ENCODE peak calls at places on chromosomes 12 and 14, in five cellular contexts. E is fibroblast of mammary gland, K is AG04450, S is fibroblast of the aortic adventitia, C is Caco-2. A is an unnamed sample.

GRCh38 chr12:25386823-25387134 is 136.1 kb upstream of the KRAS start:
- DNase-seq in S (no peak), K (no peak), C (no peak), E (no peak), A (no peak)

GRCh38 chr14:74476607-74477006 is 16.5 kb downstream of the NPC2 start:
- DNase-seq in S (no peak), C (no peak), E (no peak), K (no peak), A (no peak)

GRCh38 chr12:6069452-6070093 is 54.9 kb downstream of the VWF start:
- DNase-seq in K (peak), C (no peak), S (peak), E (peak), A (peak)

GRCh38 chr14:30143617-30144016 is 216.0 kb upstream of the PRKD1 start:
- DNase-seq in C (no peak), E (peak), K (peak), S (peak), A (peak)

GRCh38 chr12:120798696-120799095 is 73.1 kb downstream of the ACADS start:
- DNase-seq in C (no peak), S (no peak), K (no peak), E (no peak), A (no peak)

GRCh38 chr12:49803693-49804450 is 24.3 kb downstream of the NCKAP5L start:
- DNase-seq in E (no peak), C (no peak), K (no peak), S (no peak), A (no peak)

GRCh38 chr12:2998789-2999264 is 39.6 kb downstream of the TEAD4 start:
- DNase-seq in E (peak), S (peak), C (no peak), K (peak), A (peak)

GRCh38 chr12:180445-180844 is 33.5 kb downstream of the SLC6A12 start:
- DNase-seq in K (no peak), S (no peak), E (no peak), C (no peak), A (peak)

GRCh38 chr12:20097561-20097960 is 270.8 kb upstream of the PDE3A start:
- DNase-seq in E (peak), S (peak), K (peak), C (no peak), A (peak)

GRCh38 chr12:62446741-62447452 is 19.7 kb upstream of the MON2 start:
- DNase-seq in S (no peak), K (no peak), E (no peak), C (no peak), A (no peak)

GRCh38 chr14:73427516-73428264 is 30.7 kb downstream of the NUMB start:
- DNase-seq in C (no peak), E (no peak), K (no peak), S (no peak), A (peak)

GRCh38 chr12:24226745-24227350 is 277.4 kb upstream of the SOX5 start:
- DNase-seq in C (peak), E (peak), S (peak), K (peak), A (peak)

GRCh38 chr12:79691299-79692248 is 810 bp upstream of the PAWR start:
- DNase-seq in E (peak), K (peak), C (peak), S (peak), A (peak)

GRCh38 chr12:47889040-47889439 is 15.8 kb downstream of the VDR start:
- DNase-seq in C (no peak), S (no peak), K (no peak), E (no peak), A (no peak)

GRCh38 chr14:65462411-65462810 is 49.9 kb downstream of the FUT8 start:
- DNase-seq in K (peak), S (peak), E (peak), C (no peak), A (peak)

GRCh38 chr14:54483073-54483745 is 5.6 kb downstream of the GMFB start:
- DNase-seq in E (no peak), C (no peak), K (no peak), S (no peak), A (no peak)

GRCh38 chr14:47658041-47658440 is 17.4 kb downstream of the MDGA2 start:
- DNase-seq in E (no peak), C (no peak), S (no peak), K (no peak), A (no peak)

GRCh38 chr14:106846218-106846617 is 1319.8 kb downstream of the TMEM121 start:
- DNase-seq in S (no peak), E (no peak), C (no peak), K (no peak), A (no peak)

GRCh38 chr14:106845286-106846087 is 1319.1 kb downstream of the TMEM121 start:
- DNase-seq in S (no peak), C (peak), K (no peak), E (no peak), A (no peak)

GRCh38 chr14:106843951-106844483 is 1317.6 kb downstream of the TMEM121 start:
- DNase-seq in C (peak), K (no peak), S (no peak), E (peak), A (no peak)

GRCh38 chr14:106843376-106843775 is 1317.0 kb downstream of the TMEM121 start:
- DNase-seq in E (no peak), S (no peak), C (no peak), K (no peak), A (no peak)

GRCh38 chr14:106844608-106845285 is 1318.4 kb downstream of the TMEM121 start:
- DNase-seq in K (no peak), S (no peak), C (peak), E (peak), A (no peak)
- H3K4me3 ChIP-seq in K (no peak), S (no peak), C (peak), E (peak), A (no peak)

DNA sequence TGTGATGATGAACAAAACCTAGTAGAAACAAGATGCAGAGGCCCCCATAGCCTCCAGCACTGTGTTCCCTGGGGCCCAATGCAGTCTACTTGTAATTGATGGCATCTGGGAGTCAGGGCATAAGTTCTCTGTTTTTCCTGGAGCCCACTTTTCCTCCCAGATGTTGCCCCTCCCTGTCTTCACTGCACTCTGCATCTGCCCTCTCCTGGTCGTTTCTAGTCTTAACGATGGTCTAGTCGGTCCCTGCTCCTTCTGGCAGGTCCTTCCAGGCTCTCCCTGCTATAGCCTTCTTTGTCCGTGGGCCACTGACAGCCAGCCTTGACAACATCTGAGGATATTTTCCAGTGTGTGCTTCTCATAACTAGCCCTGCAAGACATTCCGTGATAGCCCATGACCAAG is 208.3 kb downstream of the GXYLT1 start:
- DNase-seq in S (no peak), K (no peak), E (no peak), C (no peak), A (no peak)
- TF ChIP-seq CTCF in S (no peak), K (no peak), E (no peak), C (no peak), A (no peak)

GRCh38 chr12:117881517-117881916 is 87.3 kb downstream of the KSR2 start:
- DNase-seq in C (no peak), E (peak), K (no peak), S (no peak), A (no peak)

GRCh38 chr12:117882181-117882580 is 86.6 kb downstream of the KSR2 start:
- DNase-seq in K (no peak), C (no peak), S (no peak), E (no peak), A (no peak)

GRCh38 chr12:117885211-117885610 is 83.6 kb downstream of the KSR2 start:
- DNase-seq in S (no peak), C (no peak), E (no peak), K (no peak), A (no peak)

GRCh38 chr12:117884161-117884560 is 84.6 kb downstream of the KSR2 start:
- DNase-seq in S (no peak), K (no peak), E (no peak), C (no peak), A (no peak)

DNA sequence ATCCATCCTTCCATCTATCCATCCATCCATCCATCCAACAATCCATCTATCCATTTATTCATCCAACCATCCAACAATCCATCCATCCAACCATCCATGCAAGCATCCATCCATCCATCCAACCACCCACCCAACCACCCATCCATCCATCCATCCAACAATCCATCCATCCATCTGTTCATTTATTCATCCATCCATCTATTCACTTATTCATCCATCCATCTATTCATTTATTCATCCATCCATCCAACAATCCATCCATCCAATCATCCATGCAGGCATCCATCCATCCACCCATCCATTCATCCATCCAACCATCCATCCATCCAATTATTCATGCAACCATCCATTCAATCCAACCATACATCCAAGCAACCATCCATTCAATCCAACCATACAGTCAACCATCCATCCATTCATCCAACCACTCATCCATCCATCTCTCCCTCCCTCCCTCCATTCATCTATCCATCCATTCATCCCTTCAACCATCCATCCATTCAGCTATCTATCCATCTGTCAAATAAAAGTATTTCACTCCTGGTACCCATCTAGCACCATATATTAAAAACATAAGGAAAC is 86.1 kb downstream of the KSR2 start:
- DNase-seq in E (no peak), K (no peak), C (no peak), S (no peak), A (no peak)
- H3K4me3 ChIP-seq in E (no peak), K (no peak), C (no peak), S (no peak), A (no peak)

GRCh38 chr14:88359500-88359899 is 26.0 kb upstream of the SPATA7 start:
- DNase-seq in K (no peak), S (no peak), E (no peak), C (no peak), A (no peak)
- TF ChIP-seq CTCF in K (no peak), S (no peak), E (no peak), C (no peak), A (no peak)

GRCh38 chr14:69483765-69484443 is 624 bp upstream of the PLEKHD1 start:
- DNase-seq in C (no peak), K (no peak), E (no peak), S (peak), A (peak)
- H3K4me3 ChIP-seq in C (peak), K (peak), E (no peak), S (peak), A (no peak)

DNA sequence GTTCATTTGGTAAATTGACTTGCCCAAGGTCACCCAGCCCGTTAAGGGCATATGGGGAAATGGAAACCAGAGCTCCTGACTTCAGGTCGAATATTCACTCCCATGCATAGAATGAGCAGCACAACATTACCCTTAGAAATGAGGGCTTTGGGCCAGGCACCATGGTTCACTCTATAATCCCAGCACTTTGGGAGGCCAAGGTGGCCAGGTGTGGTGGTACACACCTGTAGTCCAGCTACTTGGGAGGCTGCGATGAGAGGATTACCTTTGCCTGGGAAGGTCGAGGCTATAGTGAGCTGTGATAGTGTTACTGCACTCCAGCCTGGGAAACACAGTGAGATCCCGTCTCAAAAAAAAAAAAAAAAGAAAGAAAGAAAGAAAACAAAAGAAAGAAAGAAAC is 341.0 kb upstream of the TMPO start:
- DNase-seq in S (no peak), C (no peak), K (no peak), E (no peak), A (no peak)
- TF ChIP-seq CTCF in S (no peak), C (no peak), K (no peak), E (no peak), A (no peak)

GRCh38 chr12:110431957-110432587 is 18.1 kb downstream of the ARPC3 start:
- DNase-seq in E (no peak), C (no peak), K (no peak), S (no peak), A (no peak)
- H3K4me3 ChIP-seq in E (peak), C (peak), K (no peak), S (no peak), A (no peak)

GRCh38 chr14:25406818-25407217 is 356.9 kb upstream of the STXBP6 start:
- DNase-seq in E (peak), K (no peak), C (peak), S (peak), A (peak)
- TF ChIP-seq CTCF in E (peak), K (no peak), C (peak), S (peak), A (peak)

DNA sequence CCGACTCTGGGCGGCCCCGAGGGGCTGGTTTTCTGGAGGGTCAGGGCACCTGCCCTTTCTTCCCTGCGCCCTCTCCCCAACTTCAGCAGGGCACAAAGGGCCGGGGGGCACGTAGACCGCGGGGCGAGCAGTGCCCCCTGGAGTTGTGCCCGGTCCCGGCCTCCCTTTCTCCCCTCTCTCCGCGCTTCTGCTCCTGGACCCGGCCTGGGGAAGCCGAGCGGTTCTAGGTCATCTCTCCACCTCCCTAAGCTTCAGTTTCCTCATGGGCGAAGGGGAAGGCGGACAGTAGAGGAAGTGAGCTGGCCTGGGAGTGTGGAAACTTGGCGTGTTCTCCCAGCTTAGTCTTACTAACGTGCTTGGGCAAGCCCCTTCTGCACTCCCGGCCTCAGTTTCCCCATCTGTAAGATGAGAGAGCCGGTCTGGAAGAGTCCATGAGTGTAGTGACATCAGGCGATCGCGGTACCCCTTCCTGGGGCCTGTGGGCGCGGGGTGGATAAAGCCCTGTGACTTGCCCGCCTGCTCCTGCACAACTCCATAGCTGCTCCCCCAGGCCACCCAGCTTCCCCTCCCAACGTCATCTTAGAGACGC is 158.6 kb upstream of the PARP11 start:
- DNase-seq in S (no peak), C (no peak), E (peak), K (no peak), A (peak)
- H3K4me3 ChIP-seq in S (peak), C (peak), E (peak), K (no peak), A (peak)

A was measured in choroid plexus epithelial cell.